ENCODE peak calls at places on chromosomes 16 and 17, in ten cellular contexts. N is H1; L is PC-9; I is GM12864; O is GM12865; P is astrocyte of the spinal cord; A is adrenal gland; G is colonic mucosa; W is tibial nerve; Z is CD8-positive, alpha-beta T cell. B is an unnamed sample.

GRCh38 chr16:81446318-81447275 is 2.0 kb downstream of the CMIP start:
- DNase-seq in G (peak), N (no peak), O (peak), W (no peak), I (no peak), A (peak), L (peak), Z (no peak), P (no peak), B (no peak)

GRCh38 chr17:62869885-62870580 is 61.9 kb upstream of the MARCHF10 start:
- DNase-seq in Z (no peak), G (no peak), L (peak), I (no peak), W (no peak), O (peak), N (peak), A (no peak), P (peak), B (peak)

GRCh38 chr17:66952031-66952524 is 12.4 kb upstream of the CACNG4 start:
- DNase-seq in W (no peak), N (peak), O (no peak), P (peak), G (no peak), Z (no peak), L (peak), A (no peak), I (no peak), B (no peak)

GRCh38 chr17:61593404-61593803 is 2.4 kb upstream of the NACA2 start:
- DNase-seq in I (no peak), N (no peak), A (no peak), Z (no peak), P (no peak), L (no peak), W (no peak), G (no peak), O (no peak), B (peak)

GRCh38 chr16:50696575-50697420 is 3.4 kb downstream of the NOD2 start:
- DNase-seq in L (peak), P (peak), G (peak), Z (no peak), O (peak), A (peak), I (peak), N (no peak), W (peak), B (peak)

GRCh38 chr17:1493291-1493980 is 950 bp upstream of the MYO1C start:
- DNase-seq in L (no peak), I (no peak), O (no peak), W (no peak), P (no peak), Z (no peak), G (peak), N (no peak), A (no peak), B (no peak)

GRCh38 chr17:63425478-63425877 is 20.6 kb downstream of the CYB561 start:
- DNase-seq in Z (peak), P (peak), O (peak), G (peak), W (peak), A (peak), I (no peak), N (no peak), L (no peak), B (peak)

GRCh38 chr17:77476920-77477805 is 336.4 kb downstream of the SEC14L1 start:
- DNase-seq in I (no peak), N (no peak), W (peak), G (peak), P (peak), A (peak), Z (no peak), L (no peak), O (no peak), B (peak)

GRCh38 chr17:37081287-37081686 is 132.5 kb downstream of the AATF start:
- DNase-seq in W (no peak), I (no peak), Z (no peak), A (no peak), P (no peak), L (no peak), O (no peak), N (no peak), G (no peak), B (no peak)

GRCh38 chr17:28466521-28467048 is 6.9 kb upstream of the SLC13A2 start:
- DNase-seq in N (no peak), W (no peak), O (no peak), Z (no peak), L (no peak), I (no peak), G (no peak), A (no peak), P (no peak), B (no peak)
- TF ChIP-seq CTCF in N (no peak), W (no peak), O (no peak), Z (no peak), L (no peak), I (no peak), G (no peak), A (no peak), P (no peak), B (no peak)

DNA sequence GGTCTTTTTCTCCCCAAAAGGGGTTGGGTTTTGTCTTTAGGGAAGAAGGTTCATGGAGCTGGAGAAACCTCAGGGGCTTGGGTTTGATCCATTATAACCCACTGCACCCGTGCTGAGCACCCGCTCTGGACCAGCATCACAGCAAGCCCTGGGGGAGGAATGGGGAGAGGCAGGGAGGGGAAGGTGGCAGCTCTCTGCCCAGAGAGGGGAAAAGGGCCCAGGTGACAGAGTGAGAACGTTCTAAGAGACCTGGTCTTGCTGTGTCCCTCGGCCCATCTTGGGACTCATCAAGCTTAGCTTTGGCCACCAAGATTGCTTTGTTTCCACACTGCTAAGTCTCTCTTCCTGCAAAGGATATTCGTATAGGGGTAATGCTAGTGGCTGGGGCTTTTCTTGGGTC is 38.2 kb upstream of the TAC4 start:
- DNase-seq in G (no peak), P (no peak), L (no peak), I (no peak), O (no peak), Z (no peak), N (no peak), W (no peak), A (no peak), B (no peak)
- H3K4me3 ChIP-seq in G (no peak), P (no peak), L (no peak), I (no peak), O (no peak), Z (no peak), N (no peak), W (no peak), A (no peak), B (no peak)

DNA sequence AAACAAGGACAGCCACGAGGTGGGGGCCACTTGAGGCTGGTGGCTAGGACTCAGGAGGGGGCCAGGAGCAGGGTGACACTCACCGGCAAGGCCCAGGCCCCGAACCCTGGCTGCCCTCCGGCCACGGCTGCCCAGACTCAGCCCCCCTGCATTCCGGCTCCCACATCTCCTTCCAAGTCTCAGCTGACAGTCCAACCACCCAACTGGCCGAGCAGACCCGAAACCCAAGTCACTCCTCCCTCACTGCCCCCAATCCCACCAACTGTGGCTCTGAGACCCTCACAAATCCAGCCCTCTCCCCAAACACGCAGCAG is 9.4 kb downstream of the HAGH start:
- DNase-seq in A (no peak), I (no peak), O (no peak), P (no peak), G (no peak), Z (no peak), N (no peak), W (no peak), L (no peak), B (no peak)
- TF ChIP-seq CTCF in A (no peak), I (no peak), O (no peak), P (no peak), G (no peak), Z (no peak), N (no peak), W (no peak), L (no peak), B (no peak)

DNA sequence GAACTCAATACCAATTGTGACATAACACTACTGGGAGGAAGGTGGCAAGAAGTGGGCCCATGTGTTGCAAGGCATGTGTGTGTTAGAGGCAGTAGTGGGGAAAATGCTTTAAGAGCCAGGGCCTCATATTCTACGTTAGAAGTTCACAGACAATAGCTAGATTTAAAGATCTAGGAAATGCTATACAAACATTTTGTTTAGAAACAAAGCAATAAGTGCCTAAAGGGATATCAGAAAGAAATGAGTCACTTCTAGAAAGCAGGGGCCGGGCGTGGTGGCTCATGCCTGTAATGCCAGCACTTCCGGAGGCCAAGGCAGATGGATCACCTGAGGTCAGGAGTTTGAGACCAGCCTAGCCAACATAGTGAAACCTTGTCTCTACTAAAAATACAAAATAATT is 253.1 kb upstream of the IRX5 start:
- DNase-seq in L (peak), Z (no peak), G (no peak), I (no peak), O (no peak), W (no peak), P (no peak), N (no peak), A (no peak), B (no peak)
- H3K4me3 ChIP-seq in L (no peak), Z (no peak), G (no peak), I (no peak), O (no peak), W (no peak), P (no peak), N (no peak), A (no peak), B (no peak)

DNA sequence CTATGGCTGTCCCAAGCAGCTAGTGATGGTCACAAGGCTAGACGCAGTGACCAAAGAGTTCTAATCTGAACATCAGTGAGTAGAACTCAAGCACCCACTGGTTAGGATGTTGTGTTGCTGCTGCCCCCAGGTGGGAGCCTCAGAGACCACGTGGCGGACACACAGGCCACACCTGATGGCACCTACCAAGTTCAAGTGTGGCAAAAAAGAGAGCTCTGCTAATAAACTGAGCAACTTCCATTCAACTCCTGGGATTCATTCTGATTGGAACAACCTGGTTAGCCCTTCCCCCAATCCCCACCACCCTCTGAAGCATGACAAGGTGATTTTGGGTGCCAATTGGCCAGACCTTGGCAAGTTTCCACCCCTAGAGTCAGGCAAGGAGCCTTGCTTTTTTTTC is 3.5 kb upstream of the LCMT1 start:
- DNase-seq in G (no peak), W (no peak), I (no peak), Z (no peak), N (no peak), L (no peak), A (peak), O (peak), P (no peak), B (no peak)
- TF ChIP-seq CTCF in G (no peak), W (no peak), I (peak), Z (peak), N (peak), L (no peak), A (no peak), O (peak), P (no peak), B (no peak)